ENCODE peak calls at places on chromosome 12, in four cellular contexts. C is tibial nerve, Y is heart left ventricle, X is A549. P is an unnamed sample.

GRCh38 chr12:132218519-132218860 is 74.2 kb downstream of the NOC4L start:
- DNase-seq in C (no peak), X (no peak), Y (no peak), P (no peak)

GRCh38 chr12:52521581-52522266 is 1.5 kb upstream of the KRT5 start:
- DNase-seq in C (no peak), Y (no peak), X (no peak), P (peak; percentile 83)

GRCh38 chr12:52201520-52201839 is 9.7 kb upstream of the KRT80 start:
- DNase-seq in Y (no peak), C (no peak), X (no peak), P (no peak)

GRCh38 chr12:105420659-105421240 is 90.3 kb downstream of the C12orf75 start:
- DNase-seq in Y (peak; percentile 77), X (peak; percentile 79), C (peak; percentile 76), P (peak; percentile 93)

GRCh38 chr12:63944586-63945228 is 100.2 kb downstream of the SRGAP1 start:
- DNase-seq in Y (no peak), C (no peak), X (no peak), P (no peak)

GRCh38 chr12:19298837-19299605 is 140.3 kb upstream of the AEBP2 start:
- DNase-seq in X (no peak), C (no peak), Y (no peak), P (no peak)

GRCh38 chr12:131217024-131217586 is 263.4 kb downstream of the ADGRD1 start:
- DNase-seq in Y (no peak), C (no peak), X (no peak), P (no peak)

GRCh38 chr12:106106892-106107291 is 31.9 kb downstream of the NUAK1 start:
- DNase-seq in Y (no peak), C (no peak), X (peak; percentile 77), P (no peak)

GRCh38 chr12:111413442-111414086 is 7.8 kb downstream of the SH2B3 start:
- DNase-seq in Y (no peak), X (no peak), C (no peak), P (no peak)

GRCh38 chr12:91367234-91367849 is 184.7 kb upstream of the DCN start:
- DNase-seq in Y (no peak), C (no peak), X (peak; percentile 29), P (no peak)

GRCh38 chr12:95838125-95838524 is 20.6 kb upstream of the SNRPF start:
- DNase-seq in X (peak; percentile 90), C (peak; percentile 45), Y (no peak), P (no peak)

GRCh38 chr12:111429760-111430417 is 24.2 kb downstream of the SH2B3 start:
- DNase-seq in Y (no peak), C (no peak), X (no peak), P (no peak)

GRCh38 chr12:32499048-32499447 is 99.7 kb downstream of the FGD4 start:
- DNase-seq in C (no peak), X (no peak), Y (peak; percentile 38), P (no peak)

GRCh38 chr12:26767116-26767515 is 65.9 kb downstream of the ITPR2 start:
- DNase-seq in X (no peak), C (no peak), Y (no peak), P (no peak)

GRCh38 chr12:112674539-112674938 is 117.0 kb upstream of the RPH3A start:
- DNase-seq in X (no peak), Y (no peak), C (no peak), P (no peak)

GRCh38 chr12:80936642-80937390 is 918 bp downstream of the LIN7A start:
- DNase-seq in C (no peak), Y (peak; percentile 49), X (peak; percentile 49), P (no peak)

GRCh38 chr12:130650131-130650530 is 66.0 kb downstream of the RIMBP2 start:
- DNase-seq in C (no peak), X (no peak), Y (no peak), P (no peak)

GRCh38 chr12:96652870-96653269 is 163.5 kb downstream of the CFAP54 start:
- DNase-seq in X (peak; percentile 6), Y (no peak), C (no peak), P (no peak)

GRCh38 chr12:19144287-19144686 is 14.8 kb downstream of the PLEKHA5 start:
- DNase-seq in Y (no peak), C (no peak), X (no peak), P (no peak)

GRCh38 chr12:39235990-39236767 is 206.7 kb downstream of the KIF21A start:
- DNase-seq in Y (no peak), C (no peak), X (no peak), P (no peak)

GRCh38 chr12:104695453-104696148 is 238.9 kb downstream of the CHST11 start:
- DNase-seq in Y (no peak), C (no peak), X (no peak), P (no peak)

GRCh38 chr12:127592278-127592677 is 674.7 kb upstream of the TMEM132C start:
- DNase-seq in C (no peak), Y (no peak), X (no peak), P (no peak)

GRCh38 chr12:8697476-8698131 is at the start of gene RIMKLB:
- DNase-seq in Y (peak; percentile 89), C (peak; percentile 77), X (peak; percentile 88), P (peak; percentile 95)

GRCh38 chr12:9634177-9634803 is 26.6 kb upstream of the KLRB1 start:
- DNase-seq in X (peak; percentile 49), Y (peak; percentile 63), C (peak; percentile 72), P (peak; percentile 50)

GRCh38 chr12:81128930-81129554 is 51.2 kb downstream of the ACSS3 start:
- DNase-seq in C (no peak), Y (no peak), X (peak; percentile 61), P (no peak)

GRCh38 chr12:94795520-94795919 is 145.2 kb upstream of the TMCC3 start:
- DNase-seq in X (peak; percentile 42), C (no peak), Y (no peak), P (no peak)

GRCh38 chr12:50806176-50806575 is 36.5 kb upstream of the TMPRSS12 start:
- DNase-seq in C (no peak), Y (no peak), X (no peak), P (no peak)

GRCh38 chr12:113142173-113142885 is 6.8 kb upstream of the RASAL1 start:
- DNase-seq in X (no peak), Y (no peak), C (peak; percentile 22), P (peak; percentile 90)

GRCh38 chr12:77980782-77981181 is 150.1 kb downstream of the NAV3 start:
- DNase-seq in C (no peak), Y (no peak), X (no peak), P (no peak)

GRCh38 chr12:6769003-6769389 is 2.8 kb downstream of the PTMS start:
- DNase-seq in Y (no peak), X (peak; percentile 54), C (no peak), P (no peak)

GRCh38 chr12:34166427-34167060 is 144.2 kb downstream of the ALG10 start:
- DNase-seq in Y (no peak), X (no peak), C (no peak), P (no peak)

GRCh38 chr12:132837693-132838463 is 9.2 kb upstream of the GOLGA3 start:
- DNase-seq in X (no peak), Y (no peak), C (no peak), P (no peak)

GRCh38 chr12:118376089-118377004 is at the start of gene SUDS3:
- DNase-seq in X (peak; percentile 84), Y (peak; percentile 92), C (peak; percentile 99), P (peak; percentile 94)
- TF ChIP-seq POLR2A in X (peak; percentile 49), Y (no peak), C (no peak), P (no peak)

DNA sequence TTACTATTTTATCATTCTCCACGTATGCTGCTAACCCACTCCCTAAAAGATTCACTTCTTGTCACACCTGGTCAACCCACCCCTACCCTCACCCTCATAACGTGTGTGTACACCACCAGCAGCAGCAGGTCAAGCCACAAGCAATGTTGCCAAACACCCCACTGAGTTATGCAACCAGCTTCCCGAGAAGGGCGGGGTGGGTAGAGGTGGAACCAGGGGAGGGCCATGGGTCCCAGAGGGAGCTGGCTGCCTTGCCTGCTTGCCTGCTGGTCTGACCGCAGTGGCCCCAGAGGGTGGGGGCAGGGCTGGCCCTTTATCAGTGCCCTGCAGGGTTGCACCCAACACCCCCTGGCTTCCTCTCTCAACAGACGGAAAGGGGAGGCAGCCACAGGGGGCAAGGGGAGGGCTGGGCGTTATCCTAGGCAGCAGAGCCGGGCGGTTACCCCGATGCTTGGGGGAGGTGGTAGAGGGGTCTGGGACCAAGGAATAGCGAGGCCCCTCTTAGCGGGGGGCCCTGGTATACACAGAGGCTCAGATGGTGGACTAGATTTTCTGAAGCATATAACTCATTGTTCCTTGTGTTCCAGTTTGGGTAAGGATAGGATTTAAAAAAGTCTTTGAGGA is 3.5 kb upstream of the NFE2 start:
- DNase-seq in C (peak; percentile 76), X (peak; percentile 58), Y (peak; percentile 60), P (peak; percentile 77)
- H3K4me3 ChIP-seq in C (no peak overlapping the region), X (no peak overlapping the region), Y (no peak overlapping the region), P (no peak overlapping the region)

GRCh38 chr12:46356655-46357437 is 15.7 kb downstream of the SLC38A2 start:
- DNase-seq in Y (no peak), C (no peak), X (no peak), P (no peak)

GRCh38 chr12:46358791-46359666 is 13.5 kb downstream of the SLC38A2 start:
- DNase-seq in C (no peak), X (no peak), Y (no peak), P (no peak)

GRCh38 chr12:46358325-46358700 is 14.3 kb downstream of the SLC38A2 start:
- DNase-seq in C (no peak), Y (no peak), X (no peak), P (no peak)

GRCh38 chr12:46359667-46360280 is 12.8 kb downstream of the SLC38A2 start:
- DNase-seq in Y (no peak), C (no peak), X (no peak), P (no peak)

GRCh38 chr12:46357438-46358324 is 14.9 kb downstream of the SLC38A2 start:
- DNase-seq in Y (no peak), X (peak; percentile 72), C (no peak), P (no peak)
- TF ChIP-seq POLR2A in Y (no peak), X (no peak), C (no peak), P (no peak)

DNA sequence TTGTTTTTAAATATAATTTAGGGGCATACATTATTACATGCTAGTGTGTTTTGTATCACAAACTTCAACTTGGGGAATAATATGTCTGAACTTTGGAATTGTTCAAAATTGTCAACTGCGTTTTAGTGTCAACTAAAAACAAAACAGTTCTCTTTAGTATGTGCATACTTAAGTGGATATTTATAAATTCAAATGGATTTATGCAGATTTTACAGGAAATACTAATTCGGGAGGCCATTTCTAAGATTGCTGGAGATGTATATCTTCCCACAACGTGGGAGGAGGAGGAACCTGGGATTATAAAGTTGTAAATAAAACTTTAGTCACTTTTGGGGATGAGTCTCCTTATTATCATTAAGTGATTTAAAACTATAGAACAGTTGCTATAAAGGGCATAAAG is 2.5 kb downstream of the PDE3A start:
- DNase-seq in X (no peak), Y (no peak), C (no peak), P (no peak)
- H3K4me3 ChIP-seq in X (peak overlapping the region; percentile 75), Y (peak overlapping the region; percentile 80), C (no peak overlapping the region), P (no peak overlapping the region)

GRCh38 chr12:120686151-120686689 is 729 bp upstream of the MLEC start:
- DNase-seq in C (peak; percentile 92), X (peak; percentile 99), Y (peak; percentile 98), P (peak; percentile 99)
- TF ChIP-seq POLR2A in C (peak; percentile 39), X (peak; percentile 98), Y (no peak), P (no peak)

GRCh38 chr12:5561057-5561456 is 129.1 kb downstream of the NTF3 start:
- DNase-seq in Y (no peak), X (peak; percentile 17), C (no peak), P (no peak)
- H3K4me3 ChIP-seq in Y (no peak overlapping the region), X (no peak overlapping the region), C (no peak overlapping the region), P (no peak overlapping the region)

GRCh38 chr12:120116443-120116791 is at the start of gene RAB35:
- DNase-seq in X (no peak), Y (no peak), C (no peak), P (no peak)
- TF ChIP-seq POLR2A in X (no peak), Y (no peak), C (no peak), P (no peak)

P was measured in lower leg skin.